ENCODE peak calls at places on chromosomes 11 and 22, in four cellular contexts. X, L, Q and S are unnamed samples.

GRCh38 chr11:104522123-104522522 is 358.2 kb upstream of the PDGFD start:
- DNase-seq in X (no peak), L (no peak), Q (no peak), S (no peak)

GRCh38 chr11:1793091-1793490 is 29.4 kb upstream of the CTSD start:
- DNase-seq in X (no peak), L (no peak), Q (no peak), S (no peak)

GRCh38 chr22:37953062-37953436 is 352 bp downstream of the C22orf23 start:
- DNase-seq in X (no peak), L (peak; percentile 41), Q (no peak), S (no peak)

GRCh38 chr11:121800704-121801516 is 315.1 kb downstream of the BLID start:
- DNase-seq in X (no peak), L (no peak), Q (no peak), S (no peak)

GRCh38 chr11:75277991-75278790 is 37.6 kb downstream of the TPBGL start:
- DNase-seq in X (no peak), L (no peak), Q (no peak), S (no peak)

GRCh38 chr11:114340311-114341131 is 44.3 kb downstream of the NNMT start:
- DNase-seq in X (no peak), L (peak; percentile 54), Q (peak; percentile 30), S (peak; percentile 63)

GRCh38 chr22:41009222-41009948 is 58.2 kb downstream of the RBX1 start:
- DNase-seq in X (no peak), L (no peak), Q (no peak), S (no peak)

GRCh38 chr11:127006311-127006710 is 5.7 kb upstream of the KIRREL3 start:
- DNase-seq in X (no peak), L (no peak), Q (no peak), S (no peak)

GRCh38 chr22:19535001-19535400 is 10.8 kb upstream of the CLDN5 start:
- DNase-seq in X (no peak), L (no peak), Q (no peak), S (no peak)

GRCh38 chr11:64568041-64568571 is 22.9 kb upstream of the SLC22A12 start:
- DNase-seq in X (no peak), L (no peak), Q (no peak), S (no peak)

GRCh38 chr11:2803186-2804057 is 82.2 kb downstream of the CDKN1C start:
- DNase-seq in X (no peak), L (no peak), Q (no peak), S (no peak)

GRCh38 chr22:41290262-41291221 is 4.6 kb upstream of the RANGAP1 start:
- DNase-seq in X (no peak), L (no peak), Q (peak; percentile 64), S (no peak)

GRCh38 chr11:19368726-19369364 is 128.1 kb upstream of the E2F8 start:
- DNase-seq in X (no peak), L (no peak), Q (no peak), S (no peak)

GRCh38 chr11:11476971-11477645 is 124.1 kb upstream of the CSNK2A3 start:
- DNase-seq in X (no peak), L (no peak), Q (no peak), S (no peak)

GRCh38 chr11:110317516-110317932 is 21.1 kb upstream of the RDX start:
- DNase-seq in X (no peak), L (peak; percentile 48), Q (no peak), S (no peak)

GRCh38 chr22:17412232-17412631 is 43.0 kb downstream of the CECR2 start:
- DNase-seq in X (no peak), L (no peak), Q (no peak), S (no peak)

DNA sequence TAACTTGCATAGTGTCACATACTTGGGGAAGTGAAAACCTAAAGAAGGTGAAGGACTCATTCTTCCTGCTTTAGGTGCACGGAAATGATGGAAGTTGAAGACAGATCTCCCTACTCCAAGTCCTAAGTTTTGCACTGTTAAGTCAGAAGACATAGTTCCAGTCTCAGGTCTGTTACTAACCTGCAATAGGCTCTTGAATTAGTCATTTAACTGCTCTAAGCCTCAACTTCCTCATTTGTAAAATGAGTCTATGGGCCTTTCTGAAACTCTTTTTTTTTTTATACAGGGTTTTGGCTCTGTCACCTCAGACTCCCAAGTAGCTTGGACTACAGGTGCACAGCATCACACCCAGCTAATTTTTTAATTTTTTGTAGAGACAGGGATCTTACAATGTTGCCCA is 30.8 kb upstream of the POU2AF1 start:
- DNase-seq in X (peak; percentile 85), L (no peak), Q (no peak), S (no peak)
- TF ChIP-seq FOXK2 in X (no peak), L (no peak), Q (no peak), S (no peak)

GRCh38 chr11:69220581-69221051 is 64.9 kb downstream of the SMIM38 start:
- DNase-seq in X (no peak), L (no peak), Q (no peak), S (no peak)
- TF ChIP-seq SP1 in X (no peak), L (no peak), Q (no peak), S (no peak)

GRCh38 chr11:40393511-40393910 is 1065.9 kb downstream of the LRRC4C start:
- DNase-seq in X (no peak), L (no peak), Q (no peak), S (no peak)

GRCh38 chr11:40384991-40385390 is 1074.5 kb downstream of the LRRC4C start:
- DNase-seq in X (no peak), L (no peak), Q (no peak), S (no peak)

GRCh38 chr11:40387240-40387980 is 1072.0 kb downstream of the LRRC4C start:
- DNase-seq in X (no peak), L (no peak), Q (peak; percentile 2), S (no peak)

GRCh38 chr11:40391679-40392078 is 1067.8 kb downstream of the LRRC4C start:
- DNase-seq in X (no peak), L (no peak), Q (no peak), S (no peak)

GRCh38 chr11:40388097-40388818 is 1071.2 kb downstream of the LRRC4C start:
- DNase-seq in X (no peak), L (no peak), Q (no peak), S (no peak)
- TF ChIP-seq FOXK2 in X (no peak), L (no peak), Q (no peak), S (no peak)

DNA sequence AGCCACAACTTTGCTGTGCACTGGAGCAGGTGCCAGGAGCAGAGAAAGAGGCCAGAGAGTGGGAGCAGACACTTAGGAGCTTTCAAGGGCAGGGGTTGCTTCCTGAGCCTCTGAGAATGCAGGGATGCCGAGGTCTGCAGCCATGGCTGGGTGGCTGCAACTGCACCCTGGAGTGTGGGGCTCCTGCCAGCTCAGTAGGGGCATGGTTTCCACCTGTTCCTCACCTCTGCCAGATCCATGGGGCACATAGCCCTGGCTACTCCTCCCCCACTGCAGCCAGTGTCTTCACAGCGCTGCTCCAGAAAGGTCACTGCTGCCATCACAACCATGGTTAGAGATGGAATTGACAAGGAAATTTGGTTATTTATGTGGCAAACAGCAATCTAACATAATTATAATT is 404.8 kb downstream of the CNTN5 start:
- DNase-seq in X (no peak), L (no peak), Q (no peak), S (no peak)
- TF ChIP-seq SP1 in X (no peak), L (no peak), Q (no peak), S (no peak)

GRCh38 chr11:77705195-77705876 is 67.7 kb upstream of the CLNS1A start:
- DNase-seq in X (no peak), L (peak; percentile 29), Q (peak; percentile 71), S (no peak)
- TF ChIP-seq FOXK2 in X (no peak), L (no peak), Q (no peak), S (no peak)

GRCh38 chr11:119222308-119222707 is 16.2 kb downstream of the CBL start:
- DNase-seq in X (no peak), L (no peak), Q (no peak), S (no peak)

GRCh38 chr11:119223856-119224255 is 17.7 kb downstream of the CBL start:
- DNase-seq in X (no peak), L (no peak), Q (no peak), S (no peak)

GRCh38 chr11:119222891-119223290 is 16.8 kb downstream of the CBL start:
- DNase-seq in X (no peak), L (no peak), Q (no peak), S (no peak)

DNA sequence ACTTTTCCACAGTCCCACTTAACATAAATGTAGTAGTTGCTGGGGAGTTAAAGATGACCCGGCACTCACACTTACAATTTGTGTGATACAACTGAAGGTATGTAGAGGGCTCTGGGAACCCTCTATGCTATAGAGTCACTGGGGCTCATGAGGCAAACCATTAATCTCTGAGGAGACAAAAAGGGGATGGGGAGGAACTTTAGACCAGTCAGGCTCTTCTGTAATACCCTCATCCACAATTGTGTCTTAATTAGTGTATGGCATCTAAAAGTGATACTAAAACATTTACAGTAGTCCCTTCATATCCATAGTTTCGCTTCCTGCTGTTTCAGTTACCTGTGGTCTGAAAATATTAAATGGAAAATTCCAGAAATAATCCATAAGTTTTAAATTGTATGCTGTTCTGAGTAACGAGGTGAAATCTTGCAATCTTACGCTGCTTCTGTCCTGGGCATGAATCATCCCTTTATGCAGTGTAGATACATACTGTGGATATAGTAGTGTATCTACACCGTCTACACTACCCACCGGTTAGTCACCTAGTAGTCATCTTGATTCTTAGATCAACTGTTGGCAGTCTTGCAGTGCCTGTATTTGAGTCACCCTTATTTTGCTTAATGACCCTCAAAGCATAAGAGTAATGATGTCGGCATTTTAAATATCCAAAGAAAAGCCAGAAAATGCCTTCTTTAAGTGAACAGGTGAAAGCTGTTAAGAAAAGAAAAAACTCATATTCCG is 12.2 kb downstream of the CBL start:
- DNase-seq in X (no peak), L (peak; percentile 31), Q (no peak), S (no peak)
- TF ChIP-seq SP1 in X (no peak), L (no peak), Q (no peak), S (no peak)

DNA sequence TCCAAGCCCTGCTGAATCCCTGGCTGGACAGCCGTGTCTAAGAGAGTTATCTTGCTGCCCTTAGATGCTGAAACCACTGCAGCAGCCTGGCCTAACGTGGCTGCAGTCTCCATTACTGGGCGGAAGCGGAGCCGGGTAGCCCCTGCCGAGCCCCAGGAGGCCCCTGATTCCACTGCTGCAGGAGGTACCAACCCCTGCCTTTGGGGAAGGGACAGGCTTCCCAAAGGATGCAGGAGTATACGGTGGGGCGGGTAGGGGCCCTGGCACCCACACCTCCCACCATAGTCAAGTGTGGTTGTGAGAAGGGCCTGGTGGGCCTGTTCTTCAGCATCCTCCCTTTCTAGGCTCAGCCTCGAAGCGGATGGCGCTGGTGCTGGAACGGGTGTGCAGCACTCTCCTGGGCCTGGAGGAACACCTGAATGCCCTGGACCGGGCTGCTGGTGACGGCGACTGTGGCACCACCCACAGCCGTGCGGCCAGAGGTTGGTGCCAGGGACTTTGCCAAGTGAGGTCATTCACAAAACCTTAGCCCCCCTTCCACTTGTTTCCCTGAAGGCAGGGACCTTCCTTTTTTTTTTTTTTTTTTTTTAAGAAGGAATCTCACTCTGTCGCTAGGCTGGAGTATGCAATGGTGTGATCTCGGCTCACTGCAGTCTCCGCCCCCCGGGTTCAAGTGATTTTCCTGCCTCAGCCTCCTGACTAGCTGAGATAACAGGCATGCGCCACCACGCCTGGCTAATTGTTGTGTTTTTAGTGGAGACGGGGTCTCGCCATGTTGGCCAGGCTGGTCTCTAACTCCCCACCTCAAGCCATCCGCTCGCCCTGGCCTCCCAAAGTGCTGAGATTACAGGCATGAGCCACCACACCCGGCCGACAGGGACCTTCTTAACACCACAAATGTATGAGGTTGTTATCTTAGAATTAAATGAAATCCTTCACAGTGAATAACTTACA is 11.0 kb downstream of the TKFC start:
- DNase-seq in X (no peak), L (no peak), Q (no peak), S (no peak)
- TF ChIP-seq FOXK2 in X (no peak), L (no peak), Q (no peak), S (no peak)

GRCh38 chr11:17683378-17684161 is 35.8 kb upstream of the MYOD1 start:
- DNase-seq in X (no peak), L (no peak), Q (peak; percentile 42), S (no peak)
- TF ChIP-seq SP1 in X (no peak), L (no peak), Q (no peak), S (no peak)